ENCODE peak calls at places on chromosomes 2 and 18, in seven cellular contexts. Z, V, O, J, I, T and M are unnamed samples.

GRCh38 chr2:154698789-154699559 is 479 bp downstream of the KCNJ3 start:
- DNase-seq in T (no peak), J (no peak), O (no peak), I (peak), V (no peak), Z (peak), M (no peak)

GRCh38 chr2:201786471-201786870 is 5.7 kb upstream of the ALS2 start:
- DNase-seq in V (no peak), O (no peak), Z (no peak), T (no peak), J (no peak), I (no peak), M (no peak)

GRCh38 chr2:149084924-149085795 is 46.7 kb downstream of the LYPD6B start:
- DNase-seq in Z (no peak), I (no peak), O (no peak), T (no peak), V (no peak), J (no peak), M (no peak)

GRCh38 chr2:64609229-64609994 is 44.3 kb downstream of the SERTAD2 start:
- DNase-seq in V (no peak), T (peak), Z (peak), J (no peak), I (peak), O (peak), M (peak)

GRCh38 chr2:88085099-88085498 is 17.5 kb downstream of the SMYD1 start:
- DNase-seq in T (no peak), V (no peak), O (no peak), J (no peak), Z (no peak), I (no peak), M (no peak)

GRCh38 chr2:195202163-195202845 is 454.7 kb upstream of the SLC39A10 start:
- DNase-seq in V (no peak), O (no peak), T (no peak), J (no peak), Z (no peak), I (no peak), M (peak)

GRCh38 chr2:131041402-131042160 is 51.7 kb downstream of the FAM168B start:
- DNase-seq in Z (no peak), V (no peak), I (no peak), O (no peak), J (no peak), T (no peak), M (no peak)

GRCh38 chr2:165777522-165778186 is 16.4 kb downstream of the GALNT3 start:
- DNase-seq in O (no peak), Z (no peak), I (no peak), V (no peak), T (no peak), J (no peak), M (peak)

GRCh38 chr2:83471708-83472107 is 987.4 kb downstream of the SUCLG1 start:
- DNase-seq in I (no peak), Z (no peak), J (no peak), O (no peak), T (no peak), V (no peak), M (no peak)

GRCh38 chr2:66580343-66580954 is 145.5 kb downstream of the MEIS1 start:
- DNase-seq in I (no peak), V (no peak), Z (no peak), O (no peak), T (no peak), J (no peak), M (no peak)

GRCh38 chr2:197805598-197806316 is 1.4 kb downstream of the PLCL1 start:
- DNase-seq in J (no peak), V (no peak), I (peak), O (no peak), Z (no peak), T (no peak), M (no peak)

GRCh38 chr2:163877316-163877715 is 141.5 kb upstream of the FIGN start:
- DNase-seq in I (peak), T (no peak), V (no peak), J (no peak), Z (no peak), O (no peak), M (no peak)

GRCh38 chr2:36705326-36706020 is 9.0 kb downstream of the VIT start:
- DNase-seq in V (no peak), T (no peak), O (no peak), J (no peak), Z (no peak), I (no peak), M (no peak)

GRCh38 chr2:19525313-19525712 is 166.9 kb upstream of the OSR1 start:
- DNase-seq in I (no peak), V (no peak), J (no peak), T (no peak), O (no peak), Z (no peak), M (no peak)

GRCh38 chr18:50009772-50010171 is 185.2 kb downstream of the MYO5B start:
- DNase-seq in T (no peak), Z (no peak), I (peak), V (no peak), J (peak), O (no peak), M (peak)

GRCh38 chr2:66578067-66578852 is 143.3 kb downstream of the MEIS1 start:
- DNase-seq in J (no peak), T (no peak), I (peak), V (no peak), Z (peak), O (no peak), M (no peak)

GRCh38 chr18:74342416-74343043 is 26.9 kb downstream of the C18orf63 start:
- DNase-seq in J (peak), Z (no peak), T (no peak), O (no peak), I (peak), V (no peak), M (no peak)

GRCh38 chr2:96105994-96106393 is 10.4 kb downstream of the ADRA2B start:
- DNase-seq in O (no peak), V (no peak), J (no peak), Z (no peak), I (no peak), T (no peak), M (no peak)

GRCh38 chr2:217918220-217919024 is 84.4 kb downstream of the TNS1 start:
- DNase-seq in T (no peak), O (no peak), I (no peak), Z (peak), J (no peak), V (peak), M (no peak)

GRCh38 chr2:200523604-200524003 is 2.4 kb upstream of the SGO2 start:
- DNase-seq in O (no peak), I (no peak), V (no peak), J (no peak), T (no peak), Z (no peak), M (no peak)

GRCh38 chr2:134706587-134707329 is 12.0 kb downstream of the TMEM163 start:
- DNase-seq in V (no peak), O (no peak), Z (no peak), J (no peak), I (no peak), T (no peak), M (no peak)

GRCh38 chr2:68487773-68488355 is 20.5 kb downstream of the APLF start:
- DNase-seq in I (no peak), O (no peak), Z (no peak), T (no peak), V (no peak), J (peak), M (no peak)

DNA sequence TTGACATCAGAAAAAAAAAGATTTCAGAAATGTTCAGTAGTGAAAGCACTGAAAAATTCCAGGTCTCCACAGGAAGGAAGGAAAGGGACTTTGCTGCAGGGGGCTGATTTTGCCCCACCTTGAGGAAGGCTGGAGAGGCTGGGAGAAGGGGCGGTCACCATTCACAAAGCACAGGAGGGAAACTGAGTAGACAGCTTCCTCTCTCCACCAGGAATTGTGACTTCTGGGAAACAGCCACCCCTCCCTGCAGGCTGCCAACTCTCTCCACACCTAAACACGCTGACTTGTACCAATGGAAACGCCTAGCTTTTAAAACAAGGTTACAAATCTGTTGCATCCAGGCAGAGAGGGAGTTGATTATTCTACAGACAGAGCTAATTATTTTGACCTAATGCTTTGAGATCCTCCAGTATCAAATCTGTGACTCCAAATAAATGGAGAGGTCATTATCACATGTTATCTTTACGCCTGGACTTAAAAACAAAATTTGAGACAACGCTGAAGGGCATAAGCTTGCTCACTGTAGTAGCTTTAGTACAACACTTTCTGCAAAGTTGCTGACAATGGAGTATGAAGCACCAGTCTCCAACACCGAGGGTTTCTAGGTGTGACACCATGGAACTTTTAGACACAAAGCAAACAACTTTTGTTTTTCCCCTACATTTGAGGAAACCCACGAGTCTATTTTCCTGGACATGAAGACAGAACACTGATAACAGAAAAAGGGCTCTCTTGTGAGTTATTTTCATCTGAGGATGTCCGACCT is 42.7 kb downstream of the EPHA4 start:
- DNase-seq in V (no peak), Z (no peak), J (no peak), I (no peak), T (no peak), O (no peak), M (no peak)
- H3K27ac ChIP-seq in V (no peak), Z (no peak), J (no peak), I (no peak), T (peak), O (peak), M (no peak)

GRCh38 chr2:224958873-224959272 is 83.4 kb downstream of the DOCK10 start:
- DNase-seq in J (no peak), T (no peak), O (no peak), V (no peak), Z (no peak), I (no peak), M (no peak)

GRCh38 chr2:224954980-224955379 is 87.3 kb downstream of the DOCK10 start:
- DNase-seq in O (no peak), J (no peak), T (no peak), V (no peak), I (no peak), Z (no peak), M (no peak)

GRCh38 chr2:224957540-224958465 is 84.5 kb downstream of the DOCK10 start:
- DNase-seq in V (no peak), J (no peak), Z (no peak), O (no peak), T (no peak), I (no peak), M (no peak)

GRCh38 chr2:224956706-224957105 is 85.6 kb downstream of the DOCK10 start:
- DNase-seq in V (no peak), J (no peak), I (no peak), O (no peak), T (no peak), Z (no peak), M (no peak)

GRCh38 chr2:224958466-224958857 is 83.8 kb downstream of the DOCK10 start:
- DNase-seq in I (no peak), T (no peak), O (no peak), J (no peak), V (no peak), Z (no peak), M (no peak)
- H3K27ac ChIP-seq in I (no peak), T (peak), O (no peak), J (no peak), V (peak), Z (no peak), M (no peak)

GRCh38 chr2:289362-290089 is 1.6 kb upstream of the ALKAL2 start:
- DNase-seq in I (peak), J (no peak), Z (peak), V (no peak), T (no peak), O (no peak), M (no peak)

GRCh38 chr2:287471-287885 is 413 bp downstream of the ALKAL2 start:
- DNase-seq in V (no peak), T (no peak), Z (peak), I (peak), J (no peak), O (no peak), M (no peak)

GRCh38 chr2:288743-289361 is 961 bp upstream of the ALKAL2 start:
- DNase-seq in J (no peak), T (no peak), O (no peak), V (peak), I (no peak), Z (peak), M (no peak)

GRCh38 chr2:286774-287392 is 1.0 kb downstream of the ALKAL2 start:
- DNase-seq in T (no peak), J (no peak), Z (no peak), V (no peak), I (no peak), O (no peak), M (no peak)

DNA sequence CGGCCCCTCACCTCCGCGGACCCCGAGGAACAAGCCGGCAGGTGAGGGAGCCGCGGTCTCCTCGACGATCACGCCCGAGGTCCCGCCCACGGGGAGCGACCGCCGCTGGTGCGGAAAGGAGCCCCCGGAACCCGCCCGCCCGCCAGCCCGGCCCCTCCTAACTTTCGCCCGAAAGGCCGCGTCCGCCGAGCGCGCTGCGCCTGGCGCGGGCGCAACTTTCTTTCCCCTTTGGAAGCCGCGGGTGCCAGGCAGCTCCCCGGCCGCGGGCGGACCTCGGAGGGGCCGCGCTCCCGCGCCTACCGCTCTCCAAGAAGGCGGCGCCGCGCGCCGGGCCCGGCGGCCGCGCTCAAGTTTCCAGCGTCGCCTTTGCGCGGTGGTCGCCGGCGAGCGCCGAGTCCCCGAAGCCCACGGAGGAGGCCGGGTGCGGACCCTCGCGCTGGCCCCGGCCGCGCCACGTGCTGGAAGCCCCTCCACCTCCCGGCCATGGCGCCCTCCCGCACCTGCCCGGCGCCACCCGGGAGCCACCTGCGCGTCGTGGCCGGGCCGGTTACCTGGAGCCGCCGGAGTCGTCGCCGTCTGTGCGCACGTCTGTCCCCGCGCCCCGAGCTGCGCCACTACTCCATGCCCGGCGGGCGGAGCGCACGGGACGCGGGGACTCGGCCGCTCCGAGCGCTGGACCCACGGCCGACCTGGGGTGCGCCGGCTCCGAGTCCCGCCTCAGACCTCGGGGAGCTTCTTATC is at the start of gene ALKAL2:
- DNase-seq in V (no peak), J (peak), T (no peak), Z (peak), O (no peak), I (no peak), M (no peak)
- H3K27ac ChIP-seq in V (peak), J (no peak), T (peak), Z (no peak), O (no peak), I (no peak), M (no peak)

GRCh38 chr2:28602751-28603639 is 107.1 kb downstream of the PLB1 start:
- DNase-seq in J (no peak), Z (no peak), T (no peak), V (no peak), I (no peak), O (no peak), M (no peak)

GRCh38 chr2:28601612-28602011 is 105.8 kb downstream of the PLB1 start:
- DNase-seq in V (no peak), Z (no peak), O (no peak), T (no peak), I (no peak), J (no peak), M (no peak)

GRCh38 chr2:28602136-28602660 is 106.3 kb downstream of the PLB1 start:
- DNase-seq in J (no peak), I (no peak), V (no peak), Z (no peak), T (no peak), O (no peak), M (no peak)

GRCh38 chr2:28604284-28604843 is 108.5 kb downstream of the PLB1 start:
- DNase-seq in I (no peak), Z (no peak), T (no peak), J (no peak), O (no peak), V (no peak), M (no peak)

GRCh38 chr2:28603821-28604220 is 108.0 kb downstream of the PLB1 start:
- DNase-seq in O (no peak), J (no peak), Z (no peak), T (no peak), V (no peak), I (no peak), M (no peak)
- H3K27ac ChIP-seq in O (no peak), J (peak), Z (no peak), T (peak), V (no peak), I (no peak), M (no peak)

GRCh38 chr2:6676776-6677175 is 188.9 kb downstream of the CMPK2 start:
- DNase-seq in V (no peak), Z (no peak), I (no peak), T (no peak), O (no peak), J (no peak), M (no peak)

GRCh38 chr2:6679481-6679880 is 186.2 kb downstream of the CMPK2 start:
- DNase-seq in T (no peak), J (no peak), Z (no peak), V (no peak), O (no peak), I (no peak), M (no peak)

GRCh38 chr2:6676245-6676644 is 189.5 kb downstream of the CMPK2 start:
- DNase-seq in V (no peak), Z (no peak), J (no peak), O (no peak), T (no peak), I (no peak), M (no peak)

DNA sequence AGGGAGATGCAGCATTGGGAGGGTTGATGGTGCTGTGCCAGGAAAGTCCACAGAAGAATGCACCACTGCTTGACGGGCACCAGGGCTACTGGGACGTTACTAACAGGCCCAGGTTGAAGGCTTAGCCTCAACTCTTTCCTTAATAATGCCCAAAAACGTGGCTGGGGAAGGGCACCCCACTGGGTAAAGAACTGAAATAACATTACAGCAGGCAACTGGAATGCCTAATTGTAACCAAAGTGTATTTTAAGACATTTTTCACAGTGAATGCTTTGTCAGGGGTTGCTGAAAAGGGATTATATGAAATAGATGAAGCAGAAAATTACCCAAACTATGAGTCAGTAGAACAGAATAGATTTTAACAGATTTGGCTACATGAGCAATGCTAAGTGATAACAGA is 191.3 kb downstream of the CMPK2 start:
- DNase-seq in O (no peak), J (no peak), T (no peak), Z (no peak), V (no peak), I (no peak), M (no peak)
- H3K27ac ChIP-seq in O (no peak), J (no peak), T (no peak), Z (no peak), V (no peak), I (no peak), M (no peak)

DNA sequence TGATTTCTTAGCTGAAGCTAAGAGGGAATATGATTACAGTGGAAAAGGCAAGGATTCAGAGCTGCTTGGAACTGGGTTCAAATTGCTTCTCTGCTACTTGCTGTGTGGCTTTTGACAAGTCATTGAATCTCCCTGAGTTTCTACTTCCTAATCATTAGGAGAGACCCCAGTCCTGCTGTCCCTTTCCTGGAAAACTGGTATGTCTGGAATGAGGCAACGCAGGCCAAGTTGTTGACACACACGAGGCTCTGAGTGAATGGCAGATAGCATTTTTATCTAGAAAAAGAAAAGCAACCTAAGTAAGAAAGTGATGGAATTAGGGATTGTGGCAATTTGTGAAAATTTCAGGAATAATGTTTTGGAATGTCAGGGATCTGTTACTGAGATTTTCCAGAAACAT is 123.6 kb downstream of the LPIN1 start:
- DNase-seq in T (peak), O (no peak), I (peak), J (no peak), V (no peak), Z (no peak), M (no peak)
- H3K27ac ChIP-seq in T (no peak), O (no peak), I (no peak), J (no peak), V (no peak), Z (no peak), M (no peak)

GRCh38 chr18:37419272-37419671 is 146.3 kb downstream of the CELF4 start:
- DNase-seq in O (no peak), Z (no peak), V (no peak), J (peak), I (no peak), T (no peak), M (no peak)
- H3K27ac ChIP-seq in O (no peak), Z (no peak), V (no peak), J (peak), I (no peak), T (no peak), M (no peak)

DNA sequence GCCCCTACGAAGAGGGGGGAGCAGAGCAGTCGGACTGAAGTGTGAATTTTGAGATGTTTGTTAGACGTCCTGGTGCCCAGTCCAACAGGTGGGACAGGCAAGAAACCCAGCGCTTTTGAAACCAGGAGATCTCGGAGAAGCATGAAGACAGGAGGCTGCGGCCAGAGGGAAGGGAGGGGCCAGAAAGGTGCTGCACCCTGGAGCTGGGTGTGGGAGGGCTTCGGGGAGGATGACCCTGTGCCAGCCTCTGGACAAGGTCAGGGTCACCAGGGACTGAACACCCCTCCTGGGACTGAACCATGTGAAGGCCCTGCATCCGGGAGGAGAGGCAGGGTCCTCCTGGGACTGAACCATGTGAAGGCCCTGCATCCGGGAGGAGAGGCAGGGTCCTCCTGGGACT is 6.1 kb downstream of the TMEM18 start:
- DNase-seq in V (no peak), I (no peak), T (no peak), O (no peak), Z (peak), J (no peak), M (no peak)
- H3K27ac ChIP-seq in V (no peak), I (no peak), T (no peak), O (no peak), Z (no peak), J (no peak), M (no peak)